ENCODE peak calls at places on chromosome 19, in nine cellular contexts. O, L, X, N, F, I, V, K and A are unnamed samples.

GRCh38 chr19:23522431-23522830 is 127.2 kb upstream of the ZNF91 start:
- DNase-seq in O (no peak), L (no peak), X (no peak), N (no peak), F (no peak), I (no peak), V (no peak), K (no peak), A (no peak)

GRCh38 chr19:48644839-48645651 is 942 bp downstream of the CA11 start:
- DNase-seq in O (no peak), L (peak), X (peak), N (peak), F (peak), I (peak), V (no peak), K (peak), A (peak)

GRCh38 chr19:11390359-11390758 is 6.2 kb upstream of the EPOR start:
- DNase-seq in O (no peak), L (no peak), X (no peak), N (no peak), F (no peak), I (no peak), V (no peak), K (no peak), A (no peak)

GRCh38 chr19:7328647-7329046 is 20.1 kb upstream of the ARHGEF18 start:
- DNase-seq in O (no peak), L (no peak), X (no peak), N (no peak), F (no peak), I (no peak), V (no peak), K (no peak), A (no peak)

GRCh38 chr19:9847087-9847671 is 12.1 kb downstream of the PIN1 start:
- DNase-seq in O (peak), L (no peak), X (peak), N (no peak), F (no peak), I (peak), V (peak), K (no peak), A (peak)

GRCh38 chr19:963401-964022 is 20.6 kb upstream of the WDR18 start:
- DNase-seq in O (no peak), L (no peak), X (peak), N (no peak), F (no peak), I (no peak), V (no peak), K (no peak), A (no peak)

GRCh38 chr19:18980432-18981020 is 39.5 kb upstream of the HOMER3 start:
- DNase-seq in O (no peak), L (no peak), X (no peak), N (no peak), F (no peak), I (no peak), V (no peak), K (no peak), A (no peak)

GRCh38 chr19:6740589-6741348 is 1.3 kb downstream of the TRIP10 start:
- DNase-seq in O (no peak), L (peak), X (peak), N (peak), F (no peak), I (no peak), V (no peak), K (no peak), A (peak)

GRCh38 chr19:48798937-48799336 is 11.9 kb downstream of the BCAT2 start:
- DNase-seq in O (no peak), L (no peak), X (peak), N (no peak), F (no peak), I (no peak), V (no peak), K (no peak), A (no peak)

GRCh38 chr19:32687681-32688080 is 3.9 kb upstream of the NUDT19 start:
- DNase-seq in O (no peak), L (no peak), X (no peak), N (no peak), F (no peak), I (no peak), V (no peak), K (no peak), A (no peak)

GRCh38 chr19:17725422-17726078 is 6.3 kb downstream of the MAP1S start:
- DNase-seq in O (no peak), L (no peak), X (no peak), N (no peak), F (no peak), I (no peak), V (no peak), K (no peak), A (no peak)